ENCODE peak calls at places on chromosomes 3 and 15, in four cellular contexts. S, F, X and Y are unnamed samples.

GRCh38 chr3:162936706-162937105 is 1440.1 kb downstream of the OTOL1 start:
- DNase-seq in S (no peak), F (no peak), X (no peak), Y (no peak)

GRCh38 chr3:39110041-39110639 is 2.7 kb downstream of the TTC21A start:
- DNase-seq in S (no peak), F (no peak), X (no peak), Y (no peak)

GRCh38 chr3:102736288-102736960 is 301.6 kb downstream of the ZPLD1 start:
- DNase-seq in S (no peak), F (no peak), X (no peak), Y (no peak)

GRCh38 chr15:83278191-83278590 is 6.3 kb downstream of the BNC1 start:
- DNase-seq in S (no peak), F (no peak), X (no peak), Y (no peak)

GRCh38 chr3:102053375-102053989 is 204.2 kb downstream of the NFKBIZ start:
- DNase-seq in S (no peak), F (no peak), X (no peak), Y (no peak)

GRCh38 chr15:70397816-70398215 is 300.1 kb upstream of the TLE3 start:
- DNase-seq in S (no peak), F (no peak), X (no peak), Y (no peak)

GRCh38 chr3:48135773-48136495 is 52.3 kb downstream of the CDC25A start:
- DNase-seq in S (no peak), F (no peak), X (no peak), Y (no peak)

GRCh38 chr15:45456212-45457106 is 66.1 kb downstream of the SLC30A4 start:
- DNase-seq in S (peak), F (no peak), X (peak), Y (peak)

GRCh38 chr3:57147071-57147470 is 18.1 kb downstream of the IL17RD start:
- DNase-seq in S (no peak), F (no peak), X (no peak), Y (no peak)

GRCh38 chr3:138180375-138181029 is 5.8 kb upstream of the DBR1 start:
- DNase-seq in S (no peak), F (no peak), X (no peak), Y (no peak)

GRCh38 chr15:85072917-85073316 is 91.3 kb downstream of the PDE8A start:
- DNase-seq in S (no peak), F (no peak), X (no peak), Y (no peak)

GRCh38 chr3:10419637-10420232 is 85.7 kb downstream of the ATP2B2 start:
- DNase-seq in S (no peak), F (no peak), X (no peak), Y (no peak)

GRCh38 chr15:39720721-39721611 is 61.7 kb downstream of the FSIP1 start:
- DNase-seq in S (peak), F (no peak), X (no peak), Y (no peak)

GRCh38 chr3:57556459-57557087 is 499 bp downstream of the PDE12 start:
- DNase-seq in S (no peak), F (no peak), X (no peak), Y (peak)

DNA sequence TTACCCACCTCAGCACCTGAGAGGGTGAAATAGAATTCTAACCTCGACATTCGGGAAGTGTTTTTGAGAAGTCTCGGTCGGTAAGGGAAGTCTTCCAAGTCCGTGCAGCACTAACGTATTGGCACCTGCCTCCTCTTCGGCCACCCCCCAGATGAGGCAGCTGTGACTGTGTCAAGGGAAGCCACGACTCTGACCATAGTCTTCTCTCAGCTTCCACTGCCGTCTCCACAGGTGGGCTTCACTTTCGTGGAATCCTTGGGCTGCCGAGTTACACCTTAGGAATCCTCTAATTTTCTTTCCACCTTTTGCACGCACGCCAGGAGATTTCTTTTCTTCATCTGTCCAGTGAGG is 775 bp downstream of the CCNDBP1 start:
- DNase-seq in S (no peak), F (no peak), X (no peak), Y (no peak)
- TF ChIP-seq CTCF in S (no peak), F (peak), X (no peak), Y (no peak)

GRCh38 chr3:23389686-23390085 is 186.6 kb downstream of the UBE2E2 start:
- DNase-seq in S (no peak), F (no peak), X (no peak), Y (no peak)
- TF ChIP-seq CTCF in S (no peak), F (no peak), X (no peak), Y (no peak)

GRCh38 chr3:63142681-63143080 is 135.4 kb upstream of the SYNPR start:
- DNase-seq in S (no peak), F (no peak), X (no peak), Y (no peak)
- TF ChIP-seq CTCF in S (no peak), F (no peak), X (no peak), Y (no peak)

DNA sequence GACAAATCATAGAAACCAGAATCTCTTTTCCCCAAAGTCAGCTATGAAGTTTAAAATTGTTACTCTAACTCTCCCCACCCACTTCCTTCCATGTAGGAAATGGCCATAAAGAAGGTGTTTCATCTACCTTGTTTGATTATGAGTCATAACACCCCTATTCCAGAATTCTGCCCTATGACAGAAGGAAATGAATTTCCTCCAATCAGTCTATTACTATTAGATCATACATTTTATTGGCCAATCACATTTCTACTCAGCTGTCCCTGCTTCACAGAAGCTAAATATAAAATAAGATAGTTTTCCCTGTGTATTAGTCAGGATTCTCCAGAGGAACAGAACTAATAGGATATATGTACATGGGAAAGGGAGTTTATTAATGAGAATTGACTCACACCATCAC is 102.1 kb downstream of the TGFBR2 start:
- DNase-seq in S (no peak), F (no peak), X (no peak), Y (no peak)
- TF ChIP-seq CTCF in S (no peak), F (no peak), X (no peak), Y (no peak)

GRCh38 chr3:182393830-182394367 is 399.4 kb upstream of the ATP11B start:
- DNase-seq in S (no peak), F (no peak), X (no peak), Y (no peak)

GRCh38 chr3:182393151-182393550 is 400.2 kb upstream of the ATP11B start:
- DNase-seq in S (no peak), F (no peak), X (no peak), Y (no peak)

GRCh38 chr3:182389041-182389815 is 404.1 kb upstream of the ATP11B start:
- DNase-seq in S (no peak), F (no peak), X (no peak), Y (no peak)

GRCh38 chr3:182388506-182388905 is 404.8 kb upstream of the ATP11B start:
- DNase-seq in S (no peak), F (no peak), X (no peak), Y (no peak)

DNA sequence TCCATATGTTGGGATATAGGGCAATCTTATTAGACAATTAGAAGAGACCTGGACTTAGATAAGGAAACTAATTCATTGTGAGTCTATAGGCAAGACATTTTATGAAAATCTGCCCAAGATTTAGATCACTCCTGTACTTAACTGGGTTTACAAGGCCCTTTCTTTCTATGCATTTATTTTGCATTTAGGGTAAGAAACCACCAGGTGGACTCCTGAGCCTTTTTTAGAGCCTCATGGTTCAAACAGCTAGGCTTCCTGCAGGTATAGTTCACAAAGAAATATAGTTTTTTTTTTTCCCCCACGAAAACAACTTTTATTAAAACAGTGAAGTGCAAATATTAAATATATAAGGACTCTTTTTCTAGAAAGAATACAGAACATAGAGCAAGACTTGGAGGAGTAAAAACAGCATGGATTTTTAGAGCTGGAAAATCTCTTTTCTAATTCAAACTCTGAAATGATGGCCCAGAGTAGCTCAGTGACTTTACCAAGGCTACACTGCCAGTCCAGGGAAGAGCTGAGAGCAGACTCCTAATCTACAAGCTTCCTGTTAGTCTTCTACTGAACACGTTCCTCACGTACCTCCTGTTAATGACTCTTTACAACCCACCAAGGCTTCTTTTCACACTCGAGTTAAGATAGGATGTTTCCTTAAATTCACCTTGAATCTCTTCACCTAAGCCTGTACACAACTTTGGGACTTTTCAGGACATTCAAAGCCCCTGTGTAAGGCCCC is 401.0 kb upstream of the ATP11B start:
- DNase-seq in S (no peak), F (no peak), X (no peak), Y (no peak)
- TF ChIP-seq CTCF in S (no peak), F (no peak), X (no peak), Y (no peak)

GRCh38 chr3:14324224-14324944 is 78.0 kb upstream of the SLC6A6 start:
- DNase-seq in S (no peak), F (no peak), X (no peak), Y (peak)
- TF ChIP-seq CTCF in S (no peak), F (no peak), X (no peak), Y (no peak)